ENCODE peak calls at places on chromosomes 5 and 9, in five cellular contexts. H is SW 1271; F is H1; K is stimulated activated naive CD4-positive, alpha-beta T cell; P is naive thymus-derived CD8-positive, alpha-beta T cell. N is an unnamed sample.

GRCh38 chr9:98673681-98674080 is 35.1 kb downstream of the GABBR2 start:
- DNase-seq in K (no peak), H (no peak), P (no peak), F (no peak), N (no peak)

GRCh38 chr9:137278061-137278912 is 761 bp downstream of the TOR4A start:
- DNase-seq in K (no peak), F (no peak), H (no peak), P (no peak), N (no peak)

GRCh38 chr5:177003649-177004048 is 2.9 kb downstream of the UIMC1 start:
- DNase-seq in H (no peak), P (no peak), K (no peak), F (no peak), N (no peak)

GRCh38 chr9:81492710-81493447 is 196.5 kb downstream of the TLE1 start:
- DNase-seq in P (no peak), K (no peak), H (no peak), F (no peak), N (no peak)

GRCh38 chr5:151005975-151006576 is 14.3 kb upstream of the GPX3 start:
- DNase-seq in H (no peak), P (no peak), F (no peak), K (no peak), N (no peak)

GRCh38 chr9:115691686-115692085 is 461.9 kb upstream of the PAPPA start:
- DNase-seq in H (peak), F (no peak), P (no peak), K (no peak), N (no peak)

GRCh38 chr5:55159763-55160492 is at the start of gene GPX8:
- DNase-seq in F (no peak), H (peak), P (peak), K (no peak), N (peak)

GRCh38 chr5:1036504-1037122 is 28.0 kb downstream of the NKD2 start:
- DNase-seq in H (no peak), F (no peak), K (no peak), P (no peak), N (no peak)

GRCh38 chr5:1908931-1909330 is 26.2 kb upstream of the IRX4 start:
- DNase-seq in F (no peak), P (no peak), K (no peak), H (no peak), N (no peak)

GRCh38 chr5:124513216-124513615 is 233.2 kb downstream of the ZNF608 start:
- DNase-seq in F (no peak), H (no peak), P (no peak), K (no peak), N (no peak)

GRCh38 chr5:174503461-174504265 is 220.7 kb upstream of the MSX2 start:
- DNase-seq in F (no peak), H (no peak), P (no peak), K (no peak), N (no peak)

GRCh38 chr5:120803282-120803681 is 339.2 kb downstream of the PRR16 start:
- DNase-seq in H (peak), F (no peak), P (no peak), K (no peak), N (no peak)

GRCh38 chr5:170296036-170296934 is 1.3 kb downstream of the LCP2 start:
- DNase-seq in F (no peak), H (no peak), K (no peak), P (no peak), N (no peak)

GRCh38 chr9:119074017-119074416 is 295.2 kb downstream of the BRINP1 start:
- DNase-seq in P (no peak), K (no peak), F (no peak), H (no peak), N (no peak)

GRCh38 chr5:151106073-151106472 is 25.2 kb upstream of the TNIP1 start:
- DNase-seq in H (no peak), K (no peak), P (no peak), F (no peak), N (no peak)

GRCh38 chr9:123928471-123929176 is 1.3 kb downstream of the DENND1A start:
- DNase-seq in P (no peak), H (no peak), F (no peak), K (no peak), N (no peak)

GRCh38 chr9:114365194-114365593 is 22.6 kb downstream of the AKNA start:
- DNase-seq in F (no peak), P (no peak), K (no peak), H (no peak), N (no peak)

GRCh38 chr5:58681943-58682342 is 99.1 kb downstream of the RAB3C start:
- DNase-seq in H (no peak), P (no peak), F (no peak), K (no peak), N (no peak)

GRCh38 chr9:114501786-114502682 is 3.2 kb downstream of the WHRN start:
- DNase-seq in P (no peak), H (peak), F (no peak), K (no peak), N (no peak)

GRCh38 chr9:114000671-114001409 is 77.3 kb downstream of the AMBP start:
- DNase-seq in K (no peak), F (no peak), H (no peak), P (no peak), N (no peak)

GRCh38 chr9:88184986-88185385 is 46.7 kb upstream of the SPATA31C2 start:
- DNase-seq in H (no peak), K (no peak), P (no peak), F (no peak), N (no peak)

GRCh38 chr9:130936285-130937117 is 2.5 kb downstream of the FIBCD1 start:
- DNase-seq in K (no peak), F (peak), H (peak), P (no peak), N (no peak)

GRCh38 chr5:120255214-120255613 is 208.9 kb upstream of the PRR16 start:
- DNase-seq in K (no peak), H (no peak), F (no peak), P (no peak), N (no peak)

GRCh38 chr5:178289438-178289837 is 56.8 kb upstream of the PHYKPL start:
- DNase-seq in P (no peak), H (no peak), F (no peak), K (no peak), N (no peak)

GRCh38 chr5:38060354-38060753 is 198.0 kb upstream of the EGFLAM start:
- DNase-seq in P (no peak), F (no peak), H (peak), K (no peak), N (no peak)

GRCh38 chr5:141084487-141084989 is 9.9 kb upstream of the PCDHB2 start:
- DNase-seq in P (peak), H (peak), K (no peak), F (peak), N (peak)

GRCh38 chr5:158064331-158065123 is 205.6 kb upstream of the CLINT1 start:
- DNase-seq in K (no peak), P (no peak), H (no peak), F (no peak), N (no peak)

GRCh38 chr5:125199968-125200841 is 453.8 kb upstream of the ZNF608 start:
- DNase-seq in H (no peak), F (no peak), P (no peak), K (no peak), N (no peak)

GRCh38 chr5:175479125-175479881 is 943 bp downstream of the SFXN1 start:
- DNase-seq in K (no peak), P (peak), F (no peak), H (no peak), N (no peak)

GRCh38 chr9:16718296-16718695 is 152.2 kb downstream of the BNC2 start:
- DNase-seq in P (no peak), K (no peak), H (no peak), F (no peak), N (no peak)

GRCh38 chr9:4366649-4367330 is 66.9 kb upstream of the GLIS3 start:
- DNase-seq in H (peak), F (peak), P (peak), K (peak), N (peak)

N was measured in naive thymus-derived CD4-positive, alpha-beta T cell.